ENCODE peak calls at places on chromosomes 12 and 14, in eight cellular contexts. S, Y, N, O, T, R, P and M are unnamed samples.

GRCh38 chr12:116455540-116456306 is 103.5 kb upstream of the MAP1LC3B2 start:
- DNase-seq in R (no peak), T (peak), O (no peak), S (peak), P (peak), Y (peak), N (no peak), M (no peak)

GRCh38 chr14:30521899-30522736 is 36.8 kb upstream of the G2E3 start:
- DNase-seq in N (no peak), R (peak), P (no peak), Y (peak), S (peak), T (peak), O (no peak), M (no peak)

GRCh38 chr12:74111688-74112360 is 425.8 kb upstream of the ATXN7L3B start:
- DNase-seq in O (no peak), P (no peak), T (no peak), Y (peak), R (no peak), S (no peak), N (no peak), M (no peak)

GRCh38 chr14:74425525-74426201 is 347 bp downstream of the SYNDIG1L start:
- DNase-seq in P (no peak), N (peak), R (no peak), T (no peak), Y (no peak), O (peak), S (peak), M (peak)

GRCh38 chr14:103456167-103456835 is 66.3 kb downstream of the CKB start:
- DNase-seq in N (no peak), S (no peak), R (no peak), O (no peak), T (no peak), Y (no peak), P (no peak), M (no peak)

GRCh38 chr14:71228711-71229110 is 321.5 kb downstream of the PCNX1 start:
- DNase-seq in N (no peak), S (no peak), Y (no peak), O (no peak), R (no peak), P (no peak), T (no peak), M (no peak)

GRCh38 chr12:115374480-115375187 is 690.7 kb upstream of the TBX3 start:
- DNase-seq in T (no peak), S (no peak), Y (no peak), O (no peak), R (no peak), N (no peak), P (no peak), M (no peak)

GRCh38 chr14:75363570-75364227 is 64.1 kb upstream of the JDP2 start:
- DNase-seq in S (no peak), N (no peak), T (no peak), P (no peak), Y (peak), O (no peak), R (no peak), M (no peak)

GRCh38 chr12:2057041-2057792 is 4.4 kb downstream of the CACNA1C start:
- DNase-seq in P (no peak), T (peak), N (peak), S (peak), O (peak), R (peak), Y (peak), M (no peak)

GRCh38 chr14:94483729-94484275 is 7.8 kb upstream of the SERPINA9 start:
- DNase-seq in P (no peak), N (no peak), R (no peak), S (no peak), O (no peak), Y (peak), T (no peak), M (no peak)

GRCh38 chr12:4293299-4293941 is 19.9 kb downstream of the CCND2 start:
- DNase-seq in Y (peak), S (no peak), T (no peak), P (no peak), R (no peak), O (no peak), N (peak), M (no peak)